ENCODE peak calls at places on chromosomes 7 and 10, in seven cellular contexts. E is pancreas, T is WERI-Rb-1, D is AG08396, Z is HFFc6, F is cardiac fibroblast, O is NCI-H2081. R is an unnamed sample.

GRCh38 chr10:115849197-115849596 is 423.8 kb downstream of the GFRA1 start:
- DNase-seq in E (no peak), T (no peak), D (no peak), Z (no peak), F (no peak), O (no peak), R (no peak)

GRCh38 chr10:71756441-71757191 is 16.7 kb downstream of the VSIR start:
- DNase-seq in E (no peak), T (no peak), D (no peak), Z (no peak), F (no peak), O (no peak), R (no peak)

GRCh38 chr10:71827828-71828227 is 23.2 kb downstream of the PSAP start:
- DNase-seq in E (no peak), T (no peak), D (no peak), Z (no peak), F (no peak), O (no peak), R (no peak)

GRCh38 chr10:132687181-132687892 is 98.6 kb downstream of the NKX6-2 start:
- DNase-seq in E (no peak), T (no peak), D (no peak), Z (no peak), F (no peak), O (no peak), R (no peak)

GRCh38 chr7:123865517-123866117 is 20.6 kb downstream of the HYAL4 start:
- DNase-seq in E (peak; percentile 32), T (peak; percentile 50), D (peak; percentile 37), Z (peak; percentile 49), F (peak; percentile 84), O (peak; percentile 55), R (no peak)

GRCh38 chr10:89301231-89301630 is 615 bp upstream of the IFIT2 start:
- DNase-seq in E (peak; percentile 38), T (no peak), D (no peak), Z (peak; percentile 18), F (peak; percentile 71), O (no peak), R (peak; percentile 35)

GRCh38 chr10:92868557-92868956 is 20.2 kb downstream of the EXOC6 start:
- DNase-seq in E (no peak), T (no peak), D (no peak), Z (no peak), F (no peak), O (no peak), R (no peak)

GRCh38 chr7:150447966-150448788 is 2.3 kb upstream of the GIMAP8 start:
- DNase-seq in E (no peak), T (no peak), D (no peak), Z (no peak), F (no peak), O (no peak), R (no peak)

GRCh38 chr10:103284170-103284569 is 7.2 kb downstream of the INA start:
- DNase-seq in E (no peak), T (no peak), D (peak; percentile 8), Z (peak; percentile 60), F (peak; percentile 66), O (no peak), R (peak; percentile 29)

GRCh38 chr7:90994121-90994520 is 270.1 kb upstream of the FZD1 start:
- DNase-seq in E (no peak), T (no peak), D (no peak), Z (no peak), F (no peak), O (no peak), R (no peak)

GRCh38 chr7:50022451-50022850 is 70.6 kb downstream of the ZPBP start:
- DNase-seq in E (no peak), T (no peak), D (no peak), Z (no peak), F (no peak), O (no peak), R (no peak)